ENCODE peak calls at places on chromosomes 13 and 19, in ten cellular contexts. R is cardiac muscle cell; K is activated CD4-positive, alpha-beta T cell treated with anti-CD3 and anti-CD28 coated beads, Interleukin-2, amount 10 ng/mL, durations not matched to agents 7 days and 5 days; S is neuronal stem cell; N is NCI-H774; B is iPS-NIHi11; A is heart left ventricle; W is endodermal cell; J is left colon; Q is small intestine. P is an unnamed sample.

GRCh38 chr19:47446534-47447469 is 24.9 kb downstream of the SLC8A2 start:
- DNase-seq in R (peak; percentile 61), J (no peak), Q (peak; percentile 18), S (no peak), B (peak; percentile 83), N (peak; percentile 45), W (peak; percentile 97), A (no peak), K (peak; percentile 33), P (peak; percentile 43)

GRCh38 chr19:31332096-31332495 is 17.1 kb downstream of the TSHZ3 start:
- DNase-seq in W (no peak), K (no peak), S (no peak), N (no peak), Q (no peak), J (no peak), B (no peak), R (no peak), A (no peak), P (no peak)

GRCh38 chr19:39497850-39498261 is 891 bp upstream of the DLL3 start:
- DNase-seq in K (no peak), Q (peak; percentile 6), A (no peak), W (peak; percentile 91), S (peak; percentile 60), B (peak; percentile 81), N (peak; percentile 86), J (no peak), R (peak; percentile 77), P (peak; percentile 93)

GRCh38 chr13:75423383-75423782 is 58.6 kb downstream of the TBC1D4 start:
- DNase-seq in A (no peak), N (no peak), S (no peak), R (no peak), K (no peak), Q (no peak), B (no peak), W (no peak), J (no peak), P (no peak)

GRCh38 chr13:113245858-113246791 is 36.7 kb downstream of the CUL4A start:
- DNase-seq in W (no peak), S (no peak), N (no peak), A (no peak), R (no peak), K (no peak), Q (no peak), J (no peak), B (no peak), P (no peak)

GRCh38 chr19:40862785-40863184 is 12.5 kb upstream of the CYP2A6 start:
- DNase-seq in W (no peak), J (no peak), R (no peak), A (no peak), N (no peak), Q (no peak), B (no peak), S (no peak), K (no peak), P (no peak)

GRCh38 chr19:28504727-28505126 is 708.2 kb downstream of the UQCRFS1 start:
- DNase-seq in K (no peak), W (no peak), A (no peak), J (no peak), S (no peak), B (no peak), Q (no peak), N (no peak), R (no peak), P (no peak)

GRCh38 chr19:51164215-51164614 is 22.1 kb downstream of the SIGLEC7 start:
- DNase-seq in W (no peak), S (no peak), A (no peak), J (no peak), K (no peak), B (no peak), R (no peak), Q (no peak), N (no peak), P (no peak)

GRCh38 chr13:21672811-21673591 is 2.1 kb downstream of the FGF9 start:
- DNase-seq in R (peak; percentile 15), W (no peak), Q (peak; percentile 18), K (no peak), S (peak; percentile 5), N (no peak), J (no peak), A (no peak), B (no peak), P (no peak)

GRCh38 chr19:30450945-30451344 is 78.8 kb downstream of the ZNF536 start:
- DNase-seq in K (no peak), R (no peak), S (no peak), J (no peak), Q (no peak), B (peak; percentile 34), W (no peak), A (no peak), N (no peak), P (no peak)

GRCh38 chr19:19460761-19461265 is 54.5 kb downstream of the TSSK6 start:
- DNase-seq in Q (peak; percentile 26), S (no peak), B (peak; percentile 46), A (peak; percentile 75), K (peak; percentile 62), N (no peak), W (peak; percentile 71), R (peak; percentile 57), J (no peak), P (peak; percentile 50)